ENCODE peak calls at places on chromosomes 4 and X, in six cellular contexts. B is breast epithelium, N is prostate gland, R is Peyer's patch, J is tibial artery, A is sigmoid colon. Z is an unnamed sample.
A peak's percentile ranks its signal among the peaks of the same experiment; 100 is the strongest.

GRCh38 chr4:71941001-71941400 is 90.8 kb upstream of the NPFFR2 start:
- DNase-seq in A (no peak), R (no peak), J (no peak), N (no peak), B (no peak), Z (no peak)

GRCh38 chrX:103607385-103608304 is at the start of gene TCEAL3:
- DNase-seq in J (peak; percentile 80), B (peak; percentile 60), R (peak; percentile 70), N (peak; percentile 54), A (peak; percentile 82), Z (peak; percentile 70)

GRCh38 chrX:7083468-7084396 is 63.8 kb upstream of the STS start:
- DNase-seq in R (peak; percentile 82), B (no peak), N (no peak), J (no peak), A (no peak), Z (no peak)

GRCh38 chr4:183807420-183808101 is 97.5 kb upstream of the STOX2 start:
- DNase-seq in J (no peak), A (no peak), B (no peak), N (no peak), R (no peak), Z (no peak)

GRCh38 chr4:113646456-113646809 is 115.1 kb downstream of the CAMK2D start:
- DNase-seq in J (no peak), R (no peak), N (peak; percentile 6), B (no peak), A (no peak), Z (no peak)

GRCh38 chrX:119682019-119682989 is 10.7 kb downstream of the SEPTIN6 start:
- DNase-seq in R (peak; percentile 80), B (no peak), A (no peak), J (no peak), N (no peak), Z (no peak)

GRCh38 chrX:100863326-100863854 is 10.8 kb downstream of the NOX1 start:
- DNase-seq in A (peak; percentile 84), R (no peak), B (no peak), N (no peak), J (no peak), Z (no peak)

GRCh38 chr4:102869569-102870227 is 906 bp downstream of the CISD2 start:
- DNase-seq in A (no peak), N (no peak), J (no peak), R (peak; percentile 56), B (no peak), Z (no peak)

GRCh38 chr4:184417802-184418511 is 56.4 kb downstream of the IRF2 start:
- DNase-seq in R (no peak), N (peak; percentile 88), B (no peak), A (no peak), J (no peak), Z (no peak)

GRCh38 chr4:185711764-185712163 is 100.2 kb downstream of the SORBS2 start:
- DNase-seq in B (no peak), N (no peak), R (no peak), J (no peak), A (no peak), Z (no peak)

GRCh38 chrX:153773218-153773611 is 7.6 kb upstream of the SRPK3 start:
- DNase-seq in R (no peak), B (no peak), N (no peak), J (no peak), A (peak; percentile 64), Z (peak; percentile 40)

GRCh38 chrX:155577682-155578081 is 35.1 kb downstream of the TMLHE start:
- DNase-seq in B (no peak), A (no peak), N (no peak), R (no peak), J (no peak), Z (no peak)

GRCh38 chrX:28349888-28350287 is 237.4 kb upstream of the IL1RAPL1 start:
- DNase-seq in J (no peak), N (no peak), A (no peak), R (no peak), B (no peak), Z (no peak)

GRCh38 chr4:174080361-174080760 is 203.1 kb downstream of the FBXO8 start:
- DNase-seq in B (no peak), N (no peak), A (no peak), J (no peak), R (no peak), Z (no peak)

GRCh38 chrX:68978211-68978780 is 149.5 kb downstream of the EFNB1 start:
- DNase-seq in B (no peak), R (no peak), A (no peak), J (no peak), N (peak; percentile 17), Z (peak; percentile 58)

GRCh38 chr4:104596189-104596588 is 101.5 kb upstream of the CXXC4 start:
- DNase-seq in A (no peak), B (no peak), N (no peak), R (no peak), J (no peak), Z (no peak)

GRCh38 chr4:93633721-93634120 is 194.8 kb upstream of the ATOH1 start:
- DNase-seq in B (no peak), A (no peak), J (no peak), R (no peak), N (no peak), Z (no peak)

GRCh38 chr4:1713003-1713397 is 881 bp upstream of the SLBP start:
- DNase-seq in R (no peak), J (no peak), N (no peak), A (no peak), B (no peak), Z (no peak)

GRCh38 chrX:124842205-124842604 is 477.5 kb upstream of the TEX13C start:
- DNase-seq in R (no peak), N (no peak), A (no peak), J (no peak), B (no peak), Z (no peak)

GRCh38 chrX:108216405-108216804 is 124.8 kb downstream of the ATG4A start:
- DNase-seq in J (no peak), B (no peak), N (no peak), R (no peak), A (no peak), Z (no peak)

GRCh38 chr4:2882341-2882740 is 38.7 kb downstream of the ADD1 start:
- DNase-seq in R (no peak), B (no peak), N (no peak), J (no peak), A (no peak), Z (no peak)

GRCh38 chr4:167232805-167233522 is 1.3 kb downstream of the SPOCK3 start:
- DNase-seq in A (no peak), N (no peak), R (no peak), B (no peak), J (no peak), Z (no peak)
- H3K4me3 ChIP-seq in A (no peak overlapping the region), N (peak overlapping the region; percentile 35), R (no peak overlapping the region), B (no peak overlapping the region), J (no peak overlapping the region), Z (no peak overlapping the region)

DNA sequence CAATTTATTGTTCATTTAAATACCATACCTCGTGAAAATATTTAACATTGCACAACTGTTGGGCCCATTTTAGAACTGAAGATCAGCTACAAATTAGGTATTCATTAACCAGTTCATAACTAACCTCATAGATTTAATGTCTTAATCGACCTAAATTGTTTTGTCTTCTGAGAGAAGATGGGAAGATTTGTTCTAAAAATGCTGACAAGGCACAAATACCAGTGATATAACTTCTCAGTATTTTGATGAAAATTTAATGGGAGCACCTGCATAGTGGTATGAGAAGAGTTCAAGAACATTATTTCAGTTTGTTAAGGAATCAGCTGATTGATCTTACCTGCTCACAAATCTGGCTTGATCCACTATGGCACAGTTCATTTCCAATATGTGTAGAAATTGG is 33.9 kb downstream of the POF1B start:
- DNase-seq in R (no peak), J (no peak), N (no peak), B (no peak), A (no peak), Z (no peak)
- H3K27me3 ChIP-seq in R (no peaks in the 10 kb centered on the region), J (no peaks in the 10 kb centered on the region), N (no peaks in the 10 kb centered on the region), B (no peaks in the 10 kb centered on the region), A (no peaks in the 10 kb centered on the region), Z (no peaks in the 10 kb centered on the region)

DNA sequence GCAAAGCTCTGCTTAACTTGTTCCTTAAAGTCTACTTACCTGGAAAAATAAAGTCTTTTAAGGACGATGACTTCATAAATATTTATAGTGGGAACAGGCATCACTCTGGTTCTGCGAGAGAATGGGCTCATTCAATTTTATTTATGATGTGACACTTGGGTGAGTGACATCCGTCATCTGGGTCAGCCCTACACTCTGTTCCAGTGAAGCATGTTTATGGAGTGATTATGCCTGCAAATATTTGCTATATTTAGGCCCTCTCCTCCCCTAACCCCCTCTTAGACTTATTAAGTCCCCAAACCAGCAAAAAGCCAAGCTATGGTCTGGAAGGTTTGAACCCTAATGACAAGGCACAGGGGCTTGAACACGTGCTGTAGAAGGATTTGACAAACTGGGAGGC is 55.8 kb downstream of the C4orf51 start:
- DNase-seq in R (no peak), A (no peak), B (no peak), J (no peak), N (no peak), Z (no peak)
- H3K4me1 ChIP-seq in R (peaks cover 2% of the 10 kb centered on the region), A (no peaks in the 10 kb centered on the region), B (peaks cover 7% of the 10 kb centered on the region), J (peaks cover 52% of the 10 kb centered on the region), N (peaks cover 30% of the 10 kb centered on the region), Z (no peaks in the 10 kb centered on the region)

GRCh38 chrX:24321741-24322395 is 8.0 kb upstream of the SUPT20HL2 start:
- DNase-seq in J (no peak), A (no peak), R (no peak), N (no peak), B (no peak), Z (no peak)

GRCh38 chrX:24314019-24314635 is at the start of gene SUPT20HL2:
- DNase-seq in J (no peak), R (no peak), N (no peak), B (no peak), A (no peak), Z (no peak)

DNA sequence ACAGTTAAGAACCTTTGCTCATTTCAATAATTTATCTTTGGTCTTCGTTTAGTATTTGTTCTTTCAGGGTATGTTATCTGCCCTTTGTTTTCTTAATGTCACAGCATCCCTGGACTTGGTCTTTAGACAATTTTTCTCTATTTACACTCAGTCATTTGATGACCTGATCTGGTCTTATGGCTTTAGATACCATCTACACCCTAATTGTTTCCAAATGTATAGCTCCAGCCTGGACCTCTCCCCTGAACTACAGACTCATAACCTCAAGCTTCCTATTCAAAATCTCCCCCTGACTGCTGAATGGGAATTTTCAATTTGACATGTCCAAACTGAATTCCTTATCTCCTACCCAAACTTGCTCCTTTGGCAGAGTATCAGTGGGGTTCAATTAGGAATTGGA is 3.7 kb upstream of the SUPT20HL2 start:
- DNase-seq in N (no peak), A (no peak), B (no peak), J (no peak), R (no peak), Z (no peak)
- H3K4me3 ChIP-seq in N (no peak overlapping the region), A (no peak overlapping the region), B (no peak overlapping the region), J (no peak overlapping the region), R (no peak overlapping the region), Z (no peak overlapping the region)

GRCh38 chr4:8891255-8891645 is 19.6 kb upstream of the HMX1 start:
- DNase-seq in A (no peak), R (no peak), J (no peak), B (no peak), N (no peak), Z (no peak)
- H3K27me3 ChIP-seq in A (peaks cover 79% of the 10 kb centered on the region), R (peaks cover 19% of the 10 kb centered on the region), J (peaks cover 100% of the 10 kb centered on the region), B (peaks cover 97% of the 10 kb centered on the region), N (peaks cover 48% of the 10 kb centered on the region), Z (peaks cover 2% of the 10 kb centered on the region)

GRCh38 chr4:8275511-8275910 is 6.0 kb downstream of the HTRA3 start:
- DNase-seq in N (no peak), A (no peak), R (no peak), J (no peak), B (no peak), Z (no peak)
- H3K4me1 ChIP-seq in N (peaks cover 25% of the 10 kb centered on the region), A (no peaks in the 10 kb centered on the region), R (no peaks in the 10 kb centered on the region), J (peaks cover 18% of the 10 kb centered on the region), B (no peaks in the 10 kb centered on the region), Z (no peaks in the 10 kb centered on the region)